ENCODE peak calls at places on chromosomes 16 and 17, in five cellular contexts. One of them, this sample, is unnamed.

GRCh38 chr17:42422958-42423712 is at the start of gene CAVIN1:
- DNase-seq in foreskin fibroblast: peak
- DNase-seq in MM.1S: no peak
- DNase-seq in GM12865: no peak
- DNase-seq in A549: peak
- DNase-seq in this sample: no peak

GRCh38 chr17:73311428-73311780 is 397 bp downstream of the CDC42EP4 start:
- DNase-seq in A549: no peak
- DNase-seq in foreskin fibroblast: no peak
- DNase-seq in MM.1S: peak
- DNase-seq in GM12865: no peak
- DNase-seq in this sample: no peak

GRCh38 chr17:43517615-43518386 is 28.3 kb downstream of the ETV4 start:
- DNase-seq in MM.1S: no peak
- DNase-seq in GM12865: peak
- DNase-seq in foreskin fibroblast: peak
- DNase-seq in A549: no peak
- DNase-seq in this sample: peak

GRCh38 chr17:80477647-80478478 is 1.5 kb upstream of the NPTX1 start:
- DNase-seq in foreskin fibroblast: peak
- DNase-seq in MM.1S: no peak
- DNase-seq in A549: peak
- DNase-seq in GM12865: no peak
- DNase-seq in this sample: no peak

GRCh38 chr17:20095366-20096080 is 86.4 kb downstream of the SPECC1 start:
- DNase-seq in GM12865: no peak
- DNase-seq in MM.1S: no peak
- DNase-seq in foreskin fibroblast: peak
- DNase-seq in A549: peak
- DNase-seq in this sample: no peak

GRCh38 chr16:14018848-14019247 is 52.3 kb upstream of the MRTFB start:
- DNase-seq in A549: no peak
- DNase-seq in foreskin fibroblast: no peak
- DNase-seq in MM.1S: no peak
- DNase-seq in GM12865: no peak
- DNase-seq in this sample: no peak

GRCh38 chr17:37111329-37111728 is 162.6 kb downstream of the AATF start:
- DNase-seq in GM12865: no peak
- DNase-seq in foreskin fibroblast: no peak
- DNase-seq in A549: no peak
- DNase-seq in MM.1S: no peak
- DNase-seq in this sample: no peak

GRCh38 chr17:62996221-62996620 is 30.2 kb downstream of the TANC2 start:
- DNase-seq in A549: no peak
- DNase-seq in foreskin fibroblast: no peak
- DNase-seq in MM.1S: no peak
- DNase-seq in GM12865: no peak
- DNase-seq in this sample: no peak

GRCh38 chr17:80872011-80872929 is 119.4 kb upstream of the CHMP6 start:
- DNase-seq in MM.1S: no peak
- DNase-seq in GM12865: no peak
- DNase-seq in A549: no peak
- DNase-seq in foreskin fibroblast: no peak
- DNase-seq in this sample: no peak

GRCh38 chr17:81294512-81295030 is 536 bp downstream of the SLC38A10 start:
- DNase-seq in GM12865: peak
- DNase-seq in foreskin fibroblast: no peak
- DNase-seq in A549: no peak
- DNase-seq in MM.1S: no peak
- DNase-seq in this sample: no peak

GRCh38 chr17:72839086-72839728 is 253.3 kb downstream of the SLC39A11 start:
- DNase-seq in A549: no peak
- DNase-seq in GM12865: no peak
- DNase-seq in MM.1S: no peak
- DNase-seq in foreskin fibroblast: no peak
- DNase-seq in this sample: no peak

GRCh38 chr16:29811170-29811895 is 660 bp upstream of the PRRT2 start:
- DNase-seq in GM12865: peak
- DNase-seq in A549: peak
- DNase-seq in MM.1S: peak
- DNase-seq in foreskin fibroblast: peak
- DNase-seq in this sample: peak

GRCh38 chr16:75252946-75253911 is 1.8 kb upstream of the BCAR1 start:
- DNase-seq in MM.1S: no peak
- DNase-seq in GM12865: no peak
- DNase-seq in A549: no peak
- DNase-seq in foreskin fibroblast: no peak
- DNase-seq in this sample: no peak

GRCh38 chr17:77308768-77309726 is 168.3 kb downstream of the SEC14L1 start:
- DNase-seq in MM.1S: no peak
- DNase-seq in A549: no peak
- DNase-seq in GM12865: no peak
- DNase-seq in foreskin fibroblast: peak
- DNase-seq in this sample: no peak

GRCh38 chr17:43025290-43025657 is 243 bp downstream of the RND2 start:
- DNase-seq in A549: no peak
- DNase-seq in foreskin fibroblast: no peak
- DNase-seq in MM.1S: no peak
- DNase-seq in GM12865: no peak
- DNase-seq in this sample: no peak

GRCh38 chr16:86730597-86730996 is 152.2 kb downstream of the FOXL1 start:
- DNase-seq in foreskin fibroblast: no peak
- DNase-seq in MM.1S: no peak
- DNase-seq in A549: no peak
- DNase-seq in GM12865: no peak
- DNase-seq in this sample: no peak

GRCh38 chr16:4612977-4613635 is 1.6 kb downstream of the UBALD1 start:
- DNase-seq in foreskin fibroblast: no peak
- DNase-seq in MM.1S: no peak
- DNase-seq in A549: no peak
- DNase-seq in GM12865: no peak
- DNase-seq in this sample: no peak

GRCh38 chr17:46862949-46863348 is 11.6 kb downstream of the WNT9B start:
- DNase-seq in A549: no peak
- DNase-seq in foreskin fibroblast: no peak
- DNase-seq in GM12865: no peak
- DNase-seq in MM.1S: no peak
- DNase-seq in this sample: no peak

GRCh38 chr17:57442914-57443571 is 186.7 kb downstream of the MSI2 start:
- DNase-seq in GM12865: peak
- DNase-seq in foreskin fibroblast: no peak
- DNase-seq in MM.1S: no peak
- DNase-seq in A549: peak
- DNase-seq in this sample: no peak

GRCh38 chr17:60091109-60091508 is 12.4 kb upstream of the HEATR6 start:
- DNase-seq in GM12865: no peak
- DNase-seq in foreskin fibroblast: no peak
- DNase-seq in A549: no peak
- DNase-seq in MM.1S: no peak
- DNase-seq in this sample: no peak

GRCh38 chr17:79777844-79778503 is at the start of gene CBX2:
- DNase-seq in foreskin fibroblast: peak
- DNase-seq in GM12865: peak
- DNase-seq in MM.1S: peak
- DNase-seq in A549: peak
- DNase-seq in this sample: no peak

GRCh38 chr17:61538480-61538879 is 52.5 kb downstream of the NACA2 start:
- DNase-seq in A549: no peak
- DNase-seq in GM12865: no peak
- DNase-seq in foreskin fibroblast: no peak
- DNase-seq in MM.1S: no peak
- DNase-seq in this sample: no peak

GRCh38 chr16:31143889-31144148 is 6.0 kb downstream of the PRSS36 start:
- DNase-seq in MM.1S: no peak
- DNase-seq in GM12865: no peak
- DNase-seq in foreskin fibroblast: no peak
- DNase-seq in A549: no peak
- DNase-seq in this sample: no peak

GRCh38 chr17:63694229-63694973 is 5.5 kb downstream of the LIMD2 start:
- DNase-seq in MM.1S: no peak
- DNase-seq in GM12865: peak
- DNase-seq in A549: no peak
- DNase-seq in foreskin fibroblast: no peak
- DNase-seq in this sample: no peak

GRCh38 chr16:65122974-65123845 is 1.3 kb upstream of the CDH11 start:
- DNase-seq in A549: no peak
- DNase-seq in GM12865: no peak
- DNase-seq in foreskin fibroblast: peak
- DNase-seq in MM.1S: no peak
- DNase-seq in this sample: no peak

GRCh38 chr16:65122724-65122973 is 786 bp upstream of the CDH11 start:
- DNase-seq in A549: no peak
- DNase-seq in GM12865: no peak
- DNase-seq in MM.1S: no peak
- DNase-seq in foreskin fibroblast: no peak
- DNase-seq in this sample: no peak

GRCh38 chr16:65120811-65121721 is 797 bp downstream of the CDH11 start:
- DNase-seq in GM12865: no peak
- DNase-seq in MM.1S: no peak
- DNase-seq in A549: peak
- DNase-seq in foreskin fibroblast: no peak
- DNase-seq in this sample: no peak

GRCh38 chr16:65123846-65124513 is 2.1 kb upstream of the CDH11 start:
- DNase-seq in foreskin fibroblast: no peak
- DNase-seq in A549: no peak
- DNase-seq in MM.1S: no peak
- DNase-seq in GM12865: peak
- DNase-seq in this sample: no peak

DNA sequence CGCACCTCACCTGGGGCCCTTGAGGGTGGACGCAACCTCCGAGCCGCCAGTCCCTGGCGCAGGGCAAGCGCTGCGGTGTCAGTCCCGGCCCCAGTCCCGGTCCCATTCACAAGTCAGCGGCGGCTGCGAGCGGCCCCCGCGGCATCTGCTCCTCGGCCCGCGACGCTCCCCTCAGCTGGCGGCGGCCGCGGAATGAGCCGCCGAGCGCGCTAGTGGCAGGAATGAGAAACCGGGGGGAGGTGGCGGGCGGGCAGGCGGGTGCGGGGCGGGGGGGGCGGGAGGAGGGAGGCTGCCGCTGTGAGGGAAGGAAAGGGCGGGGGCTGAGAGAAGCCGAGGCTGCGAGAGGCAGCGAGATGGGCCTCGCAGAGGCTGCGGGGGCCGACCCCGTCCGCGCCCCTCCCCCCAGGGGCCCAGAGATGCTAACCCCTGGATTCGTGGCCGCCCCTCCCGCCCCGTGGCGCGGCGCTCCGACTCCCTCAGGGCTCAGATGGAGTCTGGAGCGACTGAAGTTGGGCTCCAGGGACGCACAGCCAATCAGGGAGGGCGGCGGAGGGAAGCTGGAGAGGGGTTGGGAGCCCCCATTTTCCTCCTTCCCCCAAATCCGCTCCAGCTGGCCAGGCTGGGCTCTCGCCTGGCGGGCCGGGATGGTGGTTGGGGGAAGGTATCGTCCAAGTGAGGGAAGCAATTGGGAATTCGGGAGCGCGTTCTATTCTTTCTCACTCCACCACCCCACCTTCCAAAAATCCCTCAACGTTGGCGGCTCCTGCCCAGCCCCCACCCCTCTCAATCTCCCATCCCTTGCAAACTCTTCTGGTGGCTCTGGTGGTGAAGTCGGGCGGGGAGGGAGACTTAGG is at the start of gene CDH11:
- DNase-seq in GM12865: no peak
- DNase-seq in foreskin fibroblast: peak
- DNase-seq in A549: no peak
- DNase-seq in MM.1S: no peak
- DNase-seq in this sample: no peak
- TF ChIP-seq CTCF in GM12865: no peak
- TF ChIP-seq CTCF in foreskin fibroblast: peak
- TF ChIP-seq CTCF in A549: no peak
- TF ChIP-seq CTCF in MM.1S: no peak
- TF ChIP-seq CTCF in this sample: no peak

GRCh38 chr16:981695-982151 is at the start of gene SOX8:
- DNase-seq in GM12865: no peak
- DNase-seq in foreskin fibroblast: no peak
- DNase-seq in A549: no peak
- DNase-seq in MM.1S: no peak
- DNase-seq in this sample: no peak
- H3K4me3 ChIP-seq in GM12865: no peak
- H3K4me3 ChIP-seq in foreskin fibroblast: peak
- H3K4me3 ChIP-seq in A549: peak
- H3K4me3 ChIP-seq in MM.1S: no peak
- H3K4me3 ChIP-seq in this sample: no peak

DNA sequence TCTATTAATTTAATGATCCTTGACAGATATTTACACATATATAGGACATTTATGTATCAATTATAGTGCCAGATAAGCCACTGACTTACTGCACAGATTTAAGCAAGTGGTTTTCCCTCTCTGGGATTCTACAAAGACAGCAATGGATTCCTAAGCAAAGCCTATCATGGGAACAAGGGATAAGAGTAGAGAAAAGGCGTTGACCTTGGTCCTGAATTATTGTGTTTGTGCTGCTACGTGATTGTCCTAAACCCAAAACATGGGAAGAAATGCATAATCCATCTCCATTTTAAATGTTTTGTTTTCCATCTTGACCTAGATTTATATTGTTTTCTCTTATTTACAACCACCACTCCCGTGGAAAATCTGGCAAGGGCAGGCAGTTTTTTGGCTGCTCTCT is 14.0 kb downstream of the SLFN11 start:
- DNase-seq in A549: no peak
- DNase-seq in foreskin fibroblast: no peak
- DNase-seq in GM12865: no peak
- DNase-seq in MM.1S: no peak
- DNase-seq in this sample: no peak
- TF ChIP-seq CTCF in A549: no peak
- TF ChIP-seq CTCF in foreskin fibroblast: no peak
- TF ChIP-seq CTCF in GM12865: no peak
- TF ChIP-seq CTCF in MM.1S: no peak
- TF ChIP-seq CTCF in this sample: no peak

GRCh38 chr17:45130640-45131293 is 1.5 kb downstream of the PLCD3 start:
- DNase-seq in GM12865: no peak
- DNase-seq in A549: no peak
- DNase-seq in foreskin fibroblast: no peak
- DNase-seq in MM.1S: no peak
- DNase-seq in this sample: no peak

GRCh38 chr17:45132302-45132568 is at the start of gene PLCD3:
- DNase-seq in A549: no peak
- DNase-seq in MM.1S: peak
- DNase-seq in GM12865: no peak
- DNase-seq in foreskin fibroblast: no peak
- DNase-seq in this sample: no peak

GRCh38 chr17:45129940-45130639 is 2.2 kb downstream of the PLCD3 start:
- DNase-seq in A549: peak
- DNase-seq in GM12865: no peak
- DNase-seq in MM.1S: no peak
- DNase-seq in foreskin fibroblast: no peak
- DNase-seq in this sample: no peak

GRCh38 chr17:45131616-45132301 is 556 bp downstream of the PLCD3 start:
- DNase-seq in foreskin fibroblast: no peak
- DNase-seq in A549: peak
- DNase-seq in GM12865: peak
- DNase-seq in MM.1S: no peak
- DNase-seq in this sample: no peak

DNA sequence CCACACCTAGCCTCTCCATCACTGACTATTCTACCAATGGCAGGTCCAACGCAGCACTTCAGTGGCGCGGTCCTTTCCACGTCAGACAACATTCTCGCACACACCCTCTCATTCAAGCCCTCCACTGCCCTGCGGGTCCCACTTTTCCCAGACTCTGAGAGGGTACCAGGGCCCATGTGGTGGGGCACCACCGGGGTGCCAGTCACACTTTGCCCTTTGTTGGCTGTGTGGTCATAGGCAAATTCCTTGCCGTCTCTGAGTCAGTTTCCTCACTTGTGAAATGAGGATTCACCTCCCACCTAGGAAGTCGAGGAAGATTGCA is 1.1 kb downstream of the PLCD3 start:
- DNase-seq in GM12865: no peak
- DNase-seq in MM.1S: no peak
- DNase-seq in foreskin fibroblast: no peak
- DNase-seq in A549: no peak
- DNase-seq in this sample: no peak
- H3K4me3 ChIP-seq in GM12865: no peak
- H3K4me3 ChIP-seq in MM.1S: no peak
- H3K4me3 ChIP-seq in foreskin fibroblast: peak
- H3K4me3 ChIP-seq in A549: peak
- H3K4me3 ChIP-seq in this sample: no peak

This sample was measured in GM12864.